ENCODE peak calls at places on chromosomes 4 and X, in four cellular contexts. One of them, this sample, is unnamed.
A peak's percentile ranks its signal among the peaks of the same experiment; 100 is the strongest.

GRCh38 chrX:48920713-48921104 is 1.9 kb upstream of the PIM2 start:
- DNase-seq in K562: no peak
- DNase-seq in tibial artery: no peak
- DNase-seq in OCI-LY7: no peak
- DNase-seq in this sample: no peak

GRCh38 chr4:18850763-18851331 is 829.3 kb upstream of the LCORL start:
- DNase-seq in K562: no peak
- DNase-seq in tibial artery: no peak
- DNase-seq in OCI-LY7: no peak
- DNase-seq in this sample: no peak

GRCh38 chr4:7689773-7690693 is 249.6 kb downstream of the AFAP1 start:
- DNase-seq in K562: no peak
- DNase-seq in tibial artery: no peak
- DNase-seq in OCI-LY7: no peak
- DNase-seq in this sample: no peak

GRCh38 chr4:11614426-11614825 is 185.7 kb upstream of the HS3ST1 start:
- DNase-seq in K562: no peak
- DNase-seq in tibial artery: no peak
- DNase-seq in OCI-LY7: no peak
- DNase-seq in this sample: no peak

GRCh38 chr4:153260553-153261306 is 56.5 kb downstream of the TRIM2 start:
- DNase-seq in K562: no peak
- DNase-seq in tibial artery: no peak
- DNase-seq in OCI-LY7: no peak
- DNase-seq in this sample: peak; percentile 32

GRCh38 chr4:1047106-1047975 is 35.9 kb downstream of the FGFRL1 start:
- DNase-seq in K562: no peak
- DNase-seq in tibial artery: peak; percentile 76
- DNase-seq in OCI-LY7: no peak
- DNase-seq in this sample: peak; percentile 37

GRCh38 chrX:147602297-147602696 is 309.4 kb upstream of the FMR1 start:
- DNase-seq in K562: no peak
- DNase-seq in tibial artery: no peak
- DNase-seq in OCI-LY7: peak; percentile 5
- DNase-seq in this sample: no peak

GRCh38 chr4:39922389-39922788 is 55.3 kb downstream of the PDS5A start:
- DNase-seq in K562: no peak
- DNase-seq in tibial artery: no peak
- DNase-seq in OCI-LY7: no peak
- DNase-seq in this sample: no peak

GRCh38 chrX:128019218-128019617 is 33.0 kb downstream of the ACTRT1 start:
- DNase-seq in K562: no peak
- DNase-seq in tibial artery: no peak
- DNase-seq in OCI-LY7: no peak
- DNase-seq in this sample: no peak

GRCh38 chr4:19945979-19946380 is 305.7 kb upstream of the SLIT2 start:
- DNase-seq in K562: no peak
- DNase-seq in tibial artery: no peak
- DNase-seq in OCI-LY7: no peak
- DNase-seq in this sample: no peak

GRCh38 chrX:1392376-1393130 is 640 bp upstream of the SLC25A6 start:
- DNase-seq in K562: peak; percentile 48
- DNase-seq in tibial artery: peak; percentile 87
- DNase-seq in OCI-LY7: peak; percentile 69
- DNase-seq in this sample: no peak

GRCh38 chr4:15653864-15654391 is 1.2 kb downstream of the FBXL5 start:
- DNase-seq in K562: peak; percentile 23
- DNase-seq in tibial artery: no peak
- DNase-seq in OCI-LY7: peak; percentile 64
- DNase-seq in this sample: no peak

DNA sequence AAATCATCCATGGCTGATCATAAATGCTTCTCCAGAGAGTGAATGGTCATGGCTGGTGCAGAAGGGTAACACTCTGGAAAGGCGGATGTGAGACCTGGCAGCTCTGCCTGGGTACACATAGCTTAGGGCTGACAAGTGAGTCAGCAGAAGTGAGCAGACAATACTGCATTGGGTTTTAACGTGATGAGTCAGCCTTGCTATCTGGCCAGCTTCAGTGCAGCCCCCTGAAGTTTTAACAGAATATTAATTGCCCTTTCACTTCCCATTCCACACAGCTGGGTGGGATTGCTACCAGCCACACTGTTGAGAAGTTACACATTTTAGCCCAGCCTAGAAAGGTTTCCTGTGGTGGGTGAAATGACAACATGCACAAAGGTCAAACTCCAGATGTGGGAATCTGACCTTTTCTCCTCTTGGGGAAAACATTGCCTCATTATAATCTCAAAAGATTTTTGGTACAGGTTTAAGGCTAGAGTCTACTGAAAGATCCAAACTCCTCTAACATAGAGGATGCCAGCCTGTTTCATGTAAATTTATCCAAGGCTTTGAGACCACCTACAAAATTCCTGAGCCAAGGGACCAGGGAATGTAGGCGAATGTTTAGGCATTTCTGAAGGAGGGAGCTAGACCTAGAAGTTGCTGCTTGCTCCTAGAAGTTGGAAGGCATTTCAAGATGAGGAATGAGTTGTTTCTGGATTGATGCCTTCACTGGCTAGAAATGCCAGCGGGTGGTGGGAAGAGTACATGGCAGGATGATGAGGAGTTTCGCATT is 230.3 kb upstream of the PGRMC2 start:
- DNase-seq in K562: peak; percentile 70
- DNase-seq in tibial artery: peak; percentile 84
- DNase-seq in OCI-LY7: no peak
- DNase-seq in this sample: peak; percentile 64
- H3K4me1 ChIP-seq in K562: peaks cover 65% of the 10 kb centered on the region
- H3K4me1 ChIP-seq in tibial artery: peaks cover 39% of the 10 kb centered on the region
- H3K4me1 ChIP-seq in OCI-LY7: no peaks in the 10 kb centered on the region
- H3K4me1 ChIP-seq in this sample: no peaks in the 10 kb centered on the region

GRCh38 chrX:68503830-68504229 is 5.0 kb downstream of the YIPF6 start:
- DNase-seq in K562: no peak
- DNase-seq in tibial artery: no peak
- DNase-seq in OCI-LY7: no peak
- DNase-seq in this sample: peak; percentile 21
- H3K4me3 ChIP-seq in K562: no peak overlapping the region
- H3K4me3 ChIP-seq in tibial artery: no peak overlapping the region
- H3K4me3 ChIP-seq in OCI-LY7: no peak overlapping the region
- H3K4me3 ChIP-seq in this sample: no peak overlapping the region

GRCh38 chr4:6338175-6338950 is 68.7 kb downstream of the WFS1 start:
- DNase-seq in K562: no peak
- DNase-seq in tibial artery: no peak
- DNase-seq in OCI-LY7: peak; percentile 38
- DNase-seq in this sample: no peak
- H3K4me1 ChIP-seq in K562: no peaks in the 10 kb centered on the region
- H3K4me1 ChIP-seq in tibial artery: no peaks in the 10 kb centered on the region
- H3K4me1 ChIP-seq in OCI-LY7: peaks cover 16% of the 10 kb centered on the region
- H3K4me1 ChIP-seq in this sample: no peaks in the 10 kb centered on the region

GRCh38 chrX:70478521-70478920 is 33.9 kb downstream of the DLG3 start:
- DNase-seq in K562: no peak
- DNase-seq in tibial artery: no peak
- DNase-seq in OCI-LY7: no peak
- DNase-seq in this sample: no peak
- H3K4me3 ChIP-seq in K562: no peak overlapping the region
- H3K4me3 ChIP-seq in tibial artery: no peak overlapping the region
- H3K4me3 ChIP-seq in OCI-LY7: no peak overlapping the region
- H3K4me3 ChIP-seq in this sample: no peak overlapping the region

GRCh38 chr4:94457692-94458106 is 6.0 kb downstream of the PDLIM5 start:
- DNase-seq in K562: no peak
- DNase-seq in tibial artery: no peak
- DNase-seq in OCI-LY7: no peak
- DNase-seq in this sample: no peak

GRCh38 chr4:94461506-94461905 is 9.8 kb downstream of the PDLIM5 start:
- DNase-seq in K562: no peak
- DNase-seq in tibial artery: no peak
- DNase-seq in OCI-LY7: no peak
- DNase-seq in this sample: no peak

GRCh38 chr4:94462572-94462971 is 10.8 kb downstream of the PDLIM5 start:
- DNase-seq in K562: no peak
- DNase-seq in tibial artery: no peak
- DNase-seq in OCI-LY7: no peak
- DNase-seq in this sample: no peak

GRCh38 chr4:94458682-94459081 is 6.9 kb downstream of the PDLIM5 start:
- DNase-seq in K562: no peak
- DNase-seq in tibial artery: no peak
- DNase-seq in OCI-LY7: no peak
- DNase-seq in this sample: no peak

DNA sequence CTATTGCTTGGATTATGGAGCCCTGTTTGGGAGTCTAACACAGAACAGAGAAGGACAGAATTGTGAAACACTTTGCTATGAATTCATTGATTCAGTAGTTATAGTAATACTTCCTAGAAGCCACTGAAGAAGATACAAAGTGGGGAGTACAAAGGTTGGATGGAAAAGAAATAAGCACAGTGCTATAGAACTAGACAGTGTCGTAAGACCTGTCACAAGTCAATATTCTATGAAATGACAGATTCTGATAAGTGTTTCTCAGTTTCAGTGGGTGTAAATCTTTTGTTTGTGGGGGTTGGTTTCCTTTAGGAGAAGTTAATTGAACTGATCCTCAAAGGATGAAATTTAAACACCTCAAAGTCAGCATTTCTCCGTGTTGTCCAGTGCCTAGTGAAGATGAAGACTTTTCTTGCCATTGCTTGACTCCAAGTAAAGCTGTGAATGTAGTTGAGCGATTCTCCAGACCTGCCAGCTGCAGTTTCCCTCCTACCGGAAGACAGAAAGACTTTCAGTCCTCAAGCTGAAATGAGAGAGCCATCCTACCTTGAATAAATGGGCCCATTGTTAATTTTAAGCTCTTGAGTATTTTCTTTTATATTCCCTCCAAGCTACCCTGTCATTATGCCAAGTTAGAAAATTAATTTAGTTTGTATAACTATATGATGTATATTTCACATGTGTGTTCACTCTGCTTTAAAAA is 7.9 kb downstream of the PDLIM5 start:
- DNase-seq in K562: no peak
- DNase-seq in tibial artery: no peak
- DNase-seq in OCI-LY7: no peak
- DNase-seq in this sample: no peak
- H3K4me1 ChIP-seq in K562: peaks cover 24% of the 10 kb centered on the region
- H3K4me1 ChIP-seq in tibial artery: peaks cover 65% of the 10 kb centered on the region
- H3K4me1 ChIP-seq in OCI-LY7: no peaks in the 10 kb centered on the region
- H3K4me1 ChIP-seq in this sample: no peaks in the 10 kb centered on the region

GRCh38 chr4:38650133-38650532 is 13.9 kb upstream of the KLF3 start:
- DNase-seq in K562: no peak
- DNase-seq in tibial artery: no peak
- DNase-seq in OCI-LY7: no peak
- DNase-seq in this sample: no peak

GRCh38 chr4:38656111-38656510 is 7.9 kb upstream of the KLF3 start:
- DNase-seq in K562: no peak
- DNase-seq in tibial artery: no peak
- DNase-seq in OCI-LY7: no peak
- DNase-seq in this sample: no peak

GRCh38 chr4:38659346-38659745 is 4.7 kb upstream of the KLF3 start:
- DNase-seq in K562: no peak
- DNase-seq in tibial artery: no peak
- DNase-seq in OCI-LY7: no peak
- DNase-seq in this sample: no peak

GRCh38 chr4:38654273-38654672 is 9.7 kb upstream of the KLF3 start:
- DNase-seq in K562: no peak
- DNase-seq in tibial artery: no peak
- DNase-seq in OCI-LY7: no peak
- DNase-seq in this sample: no peak
- H3K4me3 ChIP-seq in K562: no peak overlapping the region
- H3K4me3 ChIP-seq in tibial artery: no peak overlapping the region
- H3K4me3 ChIP-seq in OCI-LY7: no peak overlapping the region
- H3K4me3 ChIP-seq in this sample: no peak overlapping the region